ENCODE peak calls at places on chromosomes 16 and 17, in six cellular contexts. K is NCI-H82; V is activated T-cell treated with anti-CD3 and anti-CD28 coated beads, Interleukin-2, amount 50 U/mL, for 72 hours; J is adipocyte; G is AG04450; P is heart right ventricle. Z is an unnamed sample.
A peak's percentile ranks its signal among the peaks of the same experiment; 100 is the strongest.

GRCh38 chr16:5863207-5863606 is 765.6 kb upstream of the EEF2KMT start:
- DNase-seq in G (no peak), J (no peak), P (no peak), K (no peak), V (no peak), Z (no peak)

GRCh38 chr16:3498988-3499387 is 1.8 kb upstream of the CLUAP1 start:
- DNase-seq in P (no peak), G (no peak), K (no peak), V (no peak), J (no peak), Z (no peak)

GRCh38 chr17:14950216-14950615 is 314.9 kb downstream of the PMP22 start:
- DNase-seq in J (no peak), P (no peak), K (no peak), G (no peak), V (no peak), Z (no peak)

GRCh38 chr16:102060-102855 is 24.2 kb downstream of the MPG start:
- DNase-seq in J (no peak), K (no peak), P (peak; percentile 74), G (no peak), V (no peak), Z (peak; percentile 69)

GRCh38 chr16:85888405-85889331 is 10.3 kb upstream of the IRF8 start:
- DNase-seq in G (no peak), V (peak; percentile 53), P (no peak), K (no peak), J (peak; percentile 25), Z (peak; percentile 47)

GRCh38 chr17:2138318-2138717 is 83.4 kb downstream of the HIC1 start:
- DNase-seq in J (peak; percentile 31), P (no peak), K (no peak), V (peak; percentile 16), G (no peak), Z (no peak)

GRCh38 chr17:77677210-77677609 is 281.3 kb upstream of the TNRC6C start:
- DNase-seq in G (no peak), V (no peak), J (peak; percentile 4), P (peak; percentile 40), K (no peak), Z (no peak)

GRCh38 chr17:1486802-1487695 is 5.4 kb downstream of the MYO1C start:
- DNase-seq in V (peak; percentile 78), J (peak; percentile 70), K (peak; percentile 49), P (peak; percentile 77), G (no peak), Z (peak; percentile 47)

GRCh38 chr17:81106716-81107115 is 58.6 kb upstream of the PVALEF start:
- DNase-seq in K (no peak), G (no peak), P (no peak), J (no peak), V (no peak), Z (no peak)

GRCh38 chr16:31876955-31877828 is 3.6 kb downstream of the ZNF267 start:
- DNase-seq in K (peak; percentile 4), J (peak; percentile 80), P (no peak), G (peak; percentile 72), V (peak; percentile 76), Z (peak; percentile 89)

GRCh38 chr17:75131278-75132017 is at the start of gene NT5C:
- DNase-seq in V (peak; percentile 86), P (peak; percentile 82), G (peak; percentile 33), J (peak; percentile 91), K (peak; percentile 93), Z (peak; percentile 64)

GRCh38 chr17:67891481-67892119 is 66.3 kb downstream of the BPTF start:
- DNase-seq in J (peak; percentile 66), P (no peak), K (peak; percentile 20), G (peak; percentile 37), V (no peak), Z (peak; percentile 72)

GRCh38 chr17:50807014-50807413 is 28.4 kb upstream of the WFIKKN2 start:
- DNase-seq in K (no peak), G (no peak), V (no peak), P (no peak), J (no peak), Z (peak; percentile 47)

GRCh38 chr16:14106961-14107360 is 35.8 kb downstream of the MRTFB start:
- DNase-seq in K (no peak), J (no peak), V (no peak), P (no peak), G (no peak), Z (no peak)

GRCh38 chr17:12509836-12510235 is 155.9 kb upstream of the MYOCD start:
- DNase-seq in V (no peak), J (no peak), K (no peak), P (no peak), G (no peak), Z (no peak)

GRCh38 chr16:19285431-19285830 is at the start of gene CLEC19A:
- DNase-seq in G (no peak), V (no peak), J (no peak), P (no peak), K (no peak), Z (no peak)

GRCh38 chr16:84847554-84848415 is 28.0 kb downstream of the CRISPLD2 start:
- DNase-seq in P (no peak), V (no peak), G (no peak), J (no peak), K (no peak), Z (no peak)

GRCh38 chr16:70495425-70496182 is 27.8 kb downstream of the COG4 start:
- DNase-seq in K (peak; percentile 90), J (no peak), V (no peak), P (no peak), G (no peak), Z (no peak)

GRCh38 chr17:36833279-36833678 is 104.0 kb upstream of the LHX1 start:
- DNase-seq in V (no peak), P (no peak), K (no peak), G (no peak), J (no peak), Z (no peak)

GRCh38 chr17:4940625-4941021 is 555 bp downstream of the RNF167 start:
- DNase-seq in K (no peak), V (peak; percentile 60), J (peak; percentile 34), G (no peak), P (peak; percentile 33), Z (no peak)

GRCh38 chr17:9512323-9513168 is 63.1 kb downstream of the STX8 start:
- DNase-seq in G (peak; percentile 23), K (no peak), V (no peak), P (no peak), J (peak; percentile 29), Z (peak; percentile 47)

GRCh38 chr16:79439866-79440265 is 160.7 kb downstream of the MAF start:
- DNase-seq in K (no peak), G (no peak), P (no peak), V (no peak), J (no peak), Z (no peak)

GRCh38 chr17:32486701-32487459 is at the start of gene CDK5R1:
- DNase-seq in K (peak; percentile 82), P (peak; percentile 71), J (peak; percentile 83), G (no peak), V (peak; percentile 82), Z (peak; percentile 12)

GRCh38 chr17:33854596-33854995 is 400.5 kb upstream of the CCL2 start:
- DNase-seq in K (no peak), J (no peak), V (no peak), P (no peak), G (no peak), Z (no peak)

GRCh38 chr17:81322271-81323082 is 27.4 kb upstream of the SLC38A10 start:
- DNase-seq in J (peak; percentile 27), G (no peak), K (peak; percentile 49), P (no peak), V (peak; percentile 53), Z (no peak)

GRCh38 chr17:77233635-77234334 is 93.0 kb downstream of the SEC14L1 start:
- DNase-seq in J (peak; percentile 22), K (no peak), V (peak; percentile 68), P (no peak), G (peak; percentile 88), Z (peak; percentile 74)

GRCh38 chr17:57541472-57542394 is 203.4 kb downstream of the CCDC182 start:
- DNase-seq in P (peak; percentile 63), V (no peak), K (no peak), J (no peak), G (no peak), Z (peak; percentile 61)

GRCh38 chr16:74726056-74726455 is 25.4 kb upstream of the MLKL start:
- DNase-seq in K (no peak), J (no peak), V (no peak), G (no peak), P (no peak), Z (no peak)

GRCh38 chr17:2693561-2694380 is 17.8 kb downstream of the CLUH start:
- DNase-seq in V (no peak), P (no peak), G (no peak), J (no peak), K (no peak), Z (no peak)

GRCh38 chr16:8374586-8374985 is 215.7 kb downstream of the TMEM114 start:
- DNase-seq in V (no peak), J (no peak), K (no peak), P (no peak), G (no peak), Z (no peak)

GRCh38 chr16:86993426-86994110 is 323.6 kb downstream of the C16orf95 start:
- DNase-seq in J (no peak), V (no peak), P (no peak), G (no peak), K (no peak), Z (no peak)